ENCODE peak calls at places on chromosomes 12 and 14, in ten cellular contexts. S is left ventricle myocardium inferior; W is mesenchymal stem cell; A is K562; V is dorsolateral prefrontal cortex; U is CD4-positive, alpha-beta T cell; N is SJSA1; F is fibroblast of lung; O is endodermal cell; P is spleen. L is an unnamed sample.

GRCh38 chr12:12686472-12686871 is 9.5 kb downstream of the GPR19 start:
- DNase-seq in S (no peak), A (no peak), V (no peak), F (no peak), W (no peak), U (no peak), O (no peak), P (no peak), N (no peak), L (no peak)

GRCh38 chr14:90778468-90779255 is 37.6 kb downstream of the TTC7B start:
- DNase-seq in W (no peak), F (no peak), N (no peak), U (no peak), O (peak), A (no peak), P (no peak), V (no peak), S (no peak), L (no peak)

GRCh38 chr12:64618953-64619590 is 8.8 kb downstream of the RASSF3 start:
- DNase-seq in W (peak), N (no peak), O (peak), P (no peak), V (no peak), F (peak), U (no peak), A (no peak), S (no peak), L (peak)

GRCh38 chr12:46787496-46788055 is 38.2 kb downstream of the SLC38A4 start:
- DNase-seq in A (no peak), N (no peak), F (no peak), U (no peak), W (no peak), S (no peak), P (no peak), V (no peak), O (no peak), L (no peak)

GRCh38 chr12:78696267-78696666 is 168.3 kb upstream of the SYT1 start:
- DNase-seq in S (no peak), O (no peak), N (no peak), U (no peak), A (no peak), F (no peak), V (no peak), W (no peak), P (no peak), L (no peak)

GRCh38 chr12:10753066-10753465 is 29.9 kb upstream of the YBX3 start:
- DNase-seq in N (peak), U (no peak), W (peak), O (no peak), P (no peak), A (no peak), S (no peak), V (no peak), F (peak), L (no peak)

GRCh38 chr12:30278401-30278800 is 417.3 kb downstream of the IPO8 start:
- DNase-seq in N (no peak), F (no peak), O (no peak), P (no peak), U (no peak), V (no peak), A (no peak), W (no peak), S (no peak), L (no peak)

GRCh38 chr12:116102019-116102418 is 175.5 kb downstream of the MED13L start:
- DNase-seq in A (no peak), O (no peak), U (no peak), F (no peak), W (no peak), N (no peak), V (no peak), S (no peak), P (no peak), L (no peak)

GRCh38 chr12:30952036-30952435 is 25.5 kb downstream of the TSPAN11 start:
- DNase-seq in V (no peak), S (no peak), N (no peak), F (no peak), A (no peak), O (no peak), P (no peak), U (no peak), W (no peak), L (no peak)

GRCh38 chr12:51871126-51871525 is 16.8 kb upstream of the ANKRD33 start:
- DNase-seq in S (peak), W (no peak), P (no peak), V (no peak), O (no peak), U (no peak), N (no peak), A (no peak), F (no peak), L (no peak)

GRCh38 chr12:87756111-87756510 is 273.1 kb downstream of the C12orf50 start:
- DNase-seq in S (no peak), V (no peak), O (no peak), W (peak), A (no peak), N (no peak), F (peak), U (no peak), P (no peak), L (no peak)

GRCh38 chr12:19885987-19886804 is 446.9 kb downstream of the AEBP2 start:
- DNase-seq in N (no peak), A (no peak), V (no peak), O (no peak), F (no peak), U (no peak), S (no peak), P (no peak), W (peak), L (no peak)

GRCh38 chr12:124545508-124546418 is 21.6 kb downstream of the NCOR2 start:
- DNase-seq in S (no peak), P (peak), O (no peak), F (peak), W (peak), A (no peak), V (no peak), U (no peak), N (peak), L (no peak)

GRCh38 chr12:131941116-131941986 is 8.4 kb upstream of the EP400 start:
- DNase-seq in O (no peak), S (no peak), W (no peak), P (peak), F (no peak), U (no peak), V (peak), N (no peak), A (no peak), L (no peak)

GRCh38 chr12:77488041-77488620 is 342.6 kb upstream of the NAV3 start:
- DNase-seq in P (no peak), U (no peak), A (no peak), V (no peak), S (no peak), W (no peak), F (peak), N (no peak), O (no peak), L (no peak)

GRCh38 chr12:13211191-13211858 is 14.8 kb downstream of the EMP1 start:
- DNase-seq in P (no peak), V (no peak), A (no peak), S (no peak), W (peak), O (no peak), N (peak), F (peak), U (no peak), L (no peak)

GRCh38 chr14:94386085-94387031 is 2.0 kb downstream of the SERPINA1 start:
- DNase-seq in A (no peak), V (no peak), F (no peak), U (no peak), O (no peak), P (no peak), W (no peak), S (no peak), N (no peak), L (no peak)

GRCh38 chr14:95474486-95474885 is 42.0 kb downstream of the SYNE3 start:
- DNase-seq in U (no peak), N (no peak), V (no peak), S (no peak), P (no peak), F (no peak), W (no peak), A (no peak), O (no peak), L (no peak)

GRCh38 chr14:92670177-92670576 is 78.2 kb downstream of the LGMN start:
- DNase-seq in F (peak), W (no peak), O (no peak), N (no peak), S (no peak), A (no peak), P (no peak), V (no peak), U (no peak), L (no peak)

GRCh38 chr14:100585448-100586152 is 1.6 kb downstream of the BEGAIN start:
- DNase-seq in N (no peak), V (no peak), A (no peak), U (no peak), P (peak), W (no peak), S (peak), O (peak), F (no peak), L (no peak)

GRCh38 chr14:24078146-24078545 is 6.8 kb downstream of the CPNE6 start:
- DNase-seq in P (no peak), V (no peak), F (no peak), U (no peak), S (no peak), A (no peak), O (no peak), W (no peak), N (no peak), L (no peak)

GRCh38 chr14:55470025-55470424 is 29.6 kb upstream of the TBPL2 start:
- DNase-seq in V (no peak), S (no peak), U (no peak), F (no peak), W (no peak), N (no peak), O (no peak), P (no peak), A (no peak), L (no peak)

GRCh38 chr14:70785556-70785955 is 23.8 kb downstream of the MAP3K9 start:
- DNase-seq in U (no peak), A (no peak), N (no peak), S (no peak), W (no peak), V (no peak), F (peak), P (no peak), O (no peak), L (no peak)

GRCh38 chr14:54699087-54699530 is 132.2 kb downstream of the SAMD4A start:
- DNase-seq in S (peak), W (peak), O (no peak), P (no peak), U (no peak), F (peak), N (no peak), V (no peak), A (no peak), L (no peak)

GRCh38 chr14:64763801-64764511 is 59.7 kb downstream of the PLEKHG3 start:
- DNase-seq in N (peak), O (peak), F (peak), A (no peak), S (no peak), U (no peak), V (no peak), P (peak), W (peak), L (no peak)

GRCh38 chr12:125324861-125325260 is 259.6 kb downstream of the AACS start:
- DNase-seq in P (no peak), O (peak), N (no peak), A (no peak), V (no peak), W (no peak), F (no peak), U (no peak), S (no peak), L (no peak)

GRCh38 chr14:35113308-35113950 is 8.4 kb downstream of the PPP2R3C start:
- DNase-seq in O (peak), W (no peak), U (no peak), F (no peak), S (no peak), V (no peak), A (no peak), P (no peak), N (no peak), L (no peak)

GRCh38 chr14:97873291-97873690 is 1076.1 kb downstream of the VRK1 start:
- DNase-seq in S (no peak), F (no peak), O (no peak), A (no peak), V (no peak), P (no peak), N (no peak), U (no peak), W (no peak), L (no peak)

GRCh38 chr14:61430066-61430757 is 108.8 kb downstream of the PRKCH start:
- DNase-seq in F (no peak), W (no peak), U (no peak), P (no peak), O (peak), A (no peak), V (no peak), N (no peak), S (no peak), L (no peak)

GRCh38 chr12:79885956-79886490 is 48.9 kb downstream of the PPP1R12A start:
- DNase-seq in F (peak), N (no peak), O (no peak), P (no peak), S (no peak), V (no peak), U (no peak), A (no peak), W (no peak), L (no peak)

GRCh38 chr12:2675776-2676175 is 119.0 kb upstream of the FKBP4 start:
- DNase-seq in P (no peak), U (no peak), N (peak), A (no peak), S (no peak), F (no peak), V (no peak), W (no peak), O (peak), L (no peak)

GRCh38 chr14:100262545-100262944 is 23.6 kb downstream of the YY1 start:
- DNase-seq in V (no peak), A (no peak), U (no peak), S (no peak), F (no peak), O (no peak), N (no peak), P (no peak), W (no peak), L (no peak)

GRCh38 chr12:69204191-69204590 is 35.2 kb upstream of the CPSF6 start:
- DNase-seq in O (no peak), S (no peak), U (no peak), A (no peak), P (no peak), V (no peak), W (no peak), N (no peak), F (no peak), L (no peak)
- H3K27ac ChIP-seq in O (no peak), S (no peak), U (no peak), A (no peak), P (no peak), V (no peak), W (no peak), N (no peak), F (no peak), L (no peak)

GRCh38 chr14:22179190-22179589 is 409.8 kb downstream of the DAD1 start:
- DNase-seq in S (no peak), F (no peak), O (no peak), N (no peak), U (no peak), P (no peak), A (no peak), V (no peak), W (no peak), L (no peak)

GRCh38 chr14:22180045-22180444 is 409.0 kb downstream of the DAD1 start:
- DNase-seq in W (no peak), P (no peak), U (no peak), F (no peak), S (no peak), V (no peak), O (no peak), A (no peak), N (no peak), L (no peak)

GRCh38 chr14:22188346-22188745 is 400.7 kb downstream of the DAD1 start:
- DNase-seq in O (no peak), N (no peak), U (no peak), A (no peak), W (no peak), F (no peak), V (no peak), P (no peak), S (no peak), L (no peak)

GRCh38 chr14:22185191-22185590 is 403.8 kb downstream of the DAD1 start:
- DNase-seq in V (no peak), F (peak), P (no peak), U (no peak), A (no peak), N (no peak), S (no peak), O (no peak), W (peak), L (no peak)

DNA sequence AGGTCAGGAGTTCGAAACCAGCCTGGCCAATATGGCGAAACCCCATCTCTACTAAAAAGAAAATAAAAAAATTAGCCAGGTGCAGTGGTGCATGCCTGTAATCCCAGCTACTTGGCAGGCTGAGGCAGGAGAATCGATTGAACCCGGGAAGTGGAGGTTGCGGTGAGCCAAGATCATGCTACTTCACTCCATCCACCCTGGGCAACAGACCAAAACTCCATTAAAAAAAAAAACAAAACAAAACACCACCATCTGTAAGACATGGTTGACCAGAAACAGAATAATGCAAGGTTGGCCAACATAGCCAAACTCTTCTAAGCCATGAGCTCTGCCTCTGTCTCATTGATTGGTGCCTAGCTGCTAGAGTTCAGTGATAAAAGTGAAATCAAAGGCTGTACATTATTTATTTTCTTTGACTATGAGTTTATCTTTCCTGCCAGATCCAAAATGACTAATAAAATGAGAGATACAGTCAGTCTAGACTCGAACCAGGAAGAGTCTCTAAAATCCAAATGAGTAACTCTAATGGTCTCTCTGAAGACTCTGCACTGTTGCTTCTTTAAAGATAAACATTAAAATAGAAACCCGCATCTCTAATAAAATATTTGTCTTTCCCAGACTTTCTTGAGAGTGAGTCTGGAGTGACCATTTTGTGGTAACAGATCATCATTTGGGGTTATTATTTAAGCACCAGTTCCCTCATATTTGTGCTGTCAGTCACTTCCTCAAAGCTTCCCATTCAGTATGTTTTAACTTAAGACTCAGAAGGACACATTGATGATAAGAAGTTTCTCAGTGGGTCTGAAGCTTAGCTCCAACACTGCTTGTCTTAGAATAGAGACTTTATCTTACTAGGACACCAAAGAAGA is 404.6 kb downstream of the DAD1 start:
- DNase-seq in F (peak), A (no peak), U (no peak), W (peak), P (no peak), N (no peak), V (no peak), S (no peak), O (no peak), L (no peak)
- H3K27ac ChIP-seq in F (no peak), A (no peak), U (no peak), W (peak), P (no peak), N (peak), V (no peak), S (no peak), O (no peak), L (no peak)

GRCh38 chr12:114863911-114864310 is 179.9 kb upstream of the TBX3 start:
- DNase-seq in U (no peak), N (no peak), V (no peak), S (no peak), P (no peak), W (no peak), O (no peak), F (no peak), A (no peak), L (no peak)

GRCh38 chr12:114873656-114874055 is 189.7 kb upstream of the TBX3 start:
- DNase-seq in O (no peak), F (no peak), S (no peak), V (no peak), W (no peak), A (no peak), P (no peak), U (no peak), N (no peak), L (no peak)

GRCh38 chr12:114864688-114865685 is 181.0 kb upstream of the TBX3 start:
- DNase-seq in O (peak), P (no peak), V (no peak), N (no peak), F (no peak), S (no peak), U (no peak), A (no peak), W (no peak), L (no peak)

GRCh38 chr12:114866331-114866730 is 182.4 kb upstream of the TBX3 start:
- DNase-seq in O (no peak), V (no peak), F (no peak), A (peak), S (no peak), W (no peak), P (no peak), U (no peak), N (no peak), L (no peak)

GRCh38 chr12:114869091-114869834 is 185.3 kb upstream of the TBX3 start:
- DNase-seq in O (peak), F (peak), V (no peak), W (peak), S (no peak), A (no peak), P (no peak), U (no peak), N (no peak), L (no peak)
- H3K27ac ChIP-seq in O (no peak), F (peak), V (no peak), W (no peak), S (no peak), A (no peak), P (no peak), U (no peak), N (no peak), L (no peak)

GRCh38 chr14:42429401-42429800 is 822.7 kb downstream of the LRFN5 start:
- DNase-seq in S (no peak), W (no peak), A (no peak), V (no peak), N (no peak), U (no peak), P (no peak), F (no peak), O (no peak), L (no peak)
- H3K27ac ChIP-seq in S (no peak), W (no peak), A (no peak), V (no peak), N (no peak), U (no peak), P (no peak), F (no peak), O (no peak), L (no peak)

DNA sequence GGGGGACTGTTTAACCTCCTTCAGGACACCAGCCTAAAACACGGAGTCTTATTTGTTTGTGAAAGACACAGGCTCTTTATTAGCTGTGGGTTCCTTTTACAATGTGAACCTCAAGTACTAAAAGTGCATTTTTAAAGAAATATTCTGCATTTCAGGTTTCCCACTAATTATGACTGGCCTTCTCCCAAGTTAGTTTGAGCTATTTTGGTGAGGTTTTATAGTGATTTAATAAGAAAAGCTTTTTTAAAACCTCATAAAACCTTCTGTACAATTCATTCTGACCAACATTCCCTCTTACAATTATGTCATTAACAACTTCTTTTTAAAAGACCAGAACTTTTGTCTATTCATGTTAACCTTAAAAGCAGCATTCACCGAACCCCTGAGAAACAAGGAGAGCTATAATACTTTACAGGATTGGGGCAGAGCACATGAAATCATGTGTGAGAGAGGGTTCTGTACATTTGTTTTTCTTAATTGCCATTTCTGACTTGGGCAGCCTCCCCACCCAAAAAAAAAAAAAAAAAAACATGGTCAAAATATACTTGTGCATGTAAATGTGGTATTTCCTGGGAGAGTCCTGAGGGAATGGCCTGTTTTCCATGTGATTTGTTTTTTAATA is 169.4 kb downstream of the CHST11 start:
- DNase-seq in W (no peak), O (no peak), F (peak), A (no peak), N (no peak), V (no peak), S (no peak), P (no peak), U (no peak), L (no peak)
- H3K27ac ChIP-seq in W (no peak), O (no peak), F (no peak), A (no peak), N (no peak), V (peak), S (no peak), P (no peak), U (no peak), L (peak)

GRCh38 chr12:1351926-1352325 is 242.5 kb downstream of the FBXL14 start:
- DNase-seq in U (no peak), W (peak), S (no peak), V (no peak), N (no peak), O (no peak), P (no peak), A (no peak), F (no peak), L (no peak)
- H3K27ac ChIP-seq in U (no peak), W (no peak), S (no peak), V (no peak), N (no peak), O (no peak), P (no peak), A (no peak), F (no peak), L (no peak)

GRCh38 chr12:65885716-65886115 is 61.4 kb downstream of the HMGA2 start:
- DNase-seq in W (no peak), S (no peak), P (no peak), A (no peak), U (no peak), O (no peak), V (no peak), N (no peak), F (no peak), L (no peak)
- H3K27ac ChIP-seq in W (peak), S (no peak), P (no peak), A (no peak), U (no peak), O (no peak), V (no peak), N (no peak), F (peak), L (no peak)

GRCh38 chr12:27052176-27052575 is 29.8 kb downstream of the MED21 start:
- DNase-seq in F (no peak), A (no peak), W (no peak), U (no peak), O (no peak), V (no peak), N (no peak), P (no peak), S (no peak), L (no peak)
- H3K27ac ChIP-seq in F (no peak), A (no peak), W (no peak), U (no peak), O (no peak), V (no peak), N (no peak), P (no peak), S (no peak), L (no peak)